ENCODE peak calls at places on chromosomes 5 and 9, in five cellular contexts. V, P, C, Y and S are unnamed samples.

GRCh38 chr9:91245432-91246313 is 116.0 kb downstream of the AUH start:
- DNase-seq in V (no peak), P (no peak), C (no peak), Y (no peak), S (no peak)

GRCh38 chr5:179623906-179624741 is 653 bp upstream of the HNRNPH1 start:
- DNase-seq in V (peak; percentile 88), P (no peak), C (peak; percentile 44), Y (peak; percentile 99), S (peak; percentile 92)

GRCh38 chr9:135086597-135087488 is 625 bp upstream of the OLFM1 start:
- DNase-seq in V (no peak), P (no peak), C (no peak), Y (no peak), S (no peak)

GRCh38 chr9:14893280-14893679 is 16.9 kb downstream of the FREM1 start:
- DNase-seq in V (no peak), P (no peak), C (no peak), Y (no peak), S (no peak)

GRCh38 chr5:79200573-79201183 is 35.3 kb upstream of the JMY start:
- DNase-seq in V (peak; percentile 13), P (peak; percentile 77), C (no peak), Y (peak; percentile 65), S (peak; percentile 17)

GRCh38 chr5:174329738-174330137 is 284.2 kb downstream of the NSG2 start:
- DNase-seq in V (no peak), P (no peak), C (no peak), Y (no peak), S (no peak)

GRCh38 chr5:174454890-174455289 is 269.5 kb upstream of the MSX2 start:
- DNase-seq in V (no peak), P (no peak), C (no peak), Y (no peak), S (no peak)

GRCh38 chr5:85049020-85049419 is 664.3 kb upstream of the EDIL3 start:
- DNase-seq in V (peak; percentile 55), P (no peak), C (no peak), Y (no peak), S (peak; percentile 1)

GRCh38 chr5:113181409-113181808 is 204.8 kb downstream of the DCP2 start:
- DNase-seq in V (no peak), P (no peak), C (no peak), Y (no peak), S (no peak)

GRCh38 chr9:129495422-129496186 is 125.3 kb downstream of the C9orf50 start:
- DNase-seq in V (peak; percentile 95), P (peak; percentile 62), C (peak; percentile 73), Y (peak; percentile 99), S (peak; percentile 100)

GRCh38 chr9:137276757-137277328 is 683 bp upstream of the TOR4A start:
- DNase-seq in V (peak; percentile 58), P (no peak), C (no peak), Y (peak; percentile 97), S (peak; percentile 91)

GRCh38 chr9:36849943-36850342 is 184.1 kb downstream of the PAX5 start:
- DNase-seq in V (no peak), P (no peak), C (no peak), Y (no peak), S (no peak)

GRCh38 chr9:96051423-96051822 is 175.9 kb downstream of the ERCC6L2 start:
- DNase-seq in V (no peak), P (no peak), C (no peak), Y (no peak), S (no peak)

GRCh38 chr5:133827001-133827400 is 141.4 kb downstream of the C5orf15 start:
- DNase-seq in V (no peak), P (no peak), C (no peak), Y (no peak), S (no peak)

GRCh38 chr9:29044959-29045358 is 1471.7 kb upstream of the C9orf72 start:
- DNase-seq in V (no peak), P (no peak), C (no peak), Y (no peak), S (no peak)

GRCh38 chr9:33682551-33682950 is 112.8 kb upstream of the PRSS3 start:
- DNase-seq in V (no peak), P (no peak), C (no peak), Y (no peak), S (no peak)
- H3K27me3 ChIP-seq in V (peaks cover 9% of the 10 kb centered on the region), P (no peaks in the 10 kb centered on the region), C (peaks cover 7% of the 10 kb centered on the region), Y (peaks cover 53% of the 10 kb centered on the region), S (no peaks in the 10 kb centered on the region)

DNA sequence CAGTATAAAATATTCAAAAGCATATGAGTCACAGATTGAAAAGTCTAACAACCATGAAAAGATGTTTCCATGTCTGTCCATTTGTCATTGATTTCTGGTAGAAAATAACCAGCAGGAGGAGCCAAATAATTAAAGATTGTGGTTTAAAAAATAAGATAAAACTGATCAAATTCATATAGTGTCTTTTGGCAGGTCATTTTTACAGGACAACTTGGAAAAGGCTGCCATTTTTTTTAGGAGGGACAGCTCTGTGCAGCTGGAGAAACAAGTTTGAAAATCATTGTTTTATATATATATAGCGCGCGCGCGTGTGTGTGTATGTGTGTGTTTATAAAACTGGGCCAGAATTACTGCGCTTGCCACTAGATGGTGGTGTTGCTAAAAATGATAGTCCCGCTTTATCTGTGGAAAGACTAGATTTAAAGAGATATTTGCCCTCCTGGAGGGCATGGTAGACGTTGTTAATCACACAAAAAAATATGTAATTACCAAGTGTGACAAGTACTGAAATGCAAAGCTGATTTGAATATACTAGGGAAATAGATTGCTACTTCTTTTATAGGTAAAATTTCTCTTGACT is 1.3 kb upstream of the TRMO start:
- DNase-seq in V (peak; percentile 79), P (peak; percentile 83), C (peak; percentile 78), Y (no peak), S (peak; percentile 61)
- H3K4me3 ChIP-seq in V (no peak overlapping the region), P (peak overlapping the region; percentile 6), C (peak overlapping the region; percentile 88), Y (peak overlapping the region; percentile 44), S (no peak overlapping the region)

GRCh38 chr9:131490514-131490913 is 12.2 kb upstream of the POMT1 start:
- DNase-seq in V (no peak), P (no peak), C (no peak), Y (no peak), S (no peak)

GRCh38 chr9:131494296-131494870 is 8.3 kb upstream of the POMT1 start:
- DNase-seq in V (no peak), P (no peak), C (no peak), Y (no peak), S (no peak)

GRCh38 chr9:131487621-131488031 is 15.1 kb upstream of the POMT1 start:
- DNase-seq in V (no peak), P (no peak), C (no peak), Y (peak; percentile 79), S (no peak)

GRCh38 chr9:131492070-131492469 is 10.6 kb upstream of the POMT1 start:
- DNase-seq in V (no peak), P (no peak), C (no peak), Y (no peak), S (no peak)

GRCh38 chr9:131491001-131491710 is 11.6 kb upstream of the POMT1 start:
- DNase-seq in V (no peak), P (no peak), C (no peak), Y (no peak), S (no peak)
- H3K36me3 ChIP-seq in V (peaks cover 6% of the 10 kb centered on the region), P (peaks cover 100% of the 10 kb centered on the region), C (peaks cover 100% of the 10 kb centered on the region), Y (peaks cover 98% of the 10 kb centered on the region), S (peaks cover 83% of the 10 kb centered on the region)

GRCh38 chr9:4826417-4827166 is 33.8 kb downstream of the RCL1 start:
- DNase-seq in V (no peak), P (no peak), C (no peak), Y (no peak), S (no peak)

GRCh38 chr9:4827224-4827623 is 34.5 kb downstream of the RCL1 start:
- DNase-seq in V (no peak), P (no peak), C (no peak), Y (no peak), S (no peak)

GRCh38 chr9:4821133-4821532 is 28.4 kb downstream of the RCL1 start:
- DNase-seq in V (no peak), P (no peak), C (no peak), Y (no peak), S (no peak)

GRCh38 chr9:4820172-4820571 is 27.4 kb downstream of the RCL1 start:
- DNase-seq in V (no peak), P (no peak), C (no peak), Y (no peak), S (no peak)

DNA sequence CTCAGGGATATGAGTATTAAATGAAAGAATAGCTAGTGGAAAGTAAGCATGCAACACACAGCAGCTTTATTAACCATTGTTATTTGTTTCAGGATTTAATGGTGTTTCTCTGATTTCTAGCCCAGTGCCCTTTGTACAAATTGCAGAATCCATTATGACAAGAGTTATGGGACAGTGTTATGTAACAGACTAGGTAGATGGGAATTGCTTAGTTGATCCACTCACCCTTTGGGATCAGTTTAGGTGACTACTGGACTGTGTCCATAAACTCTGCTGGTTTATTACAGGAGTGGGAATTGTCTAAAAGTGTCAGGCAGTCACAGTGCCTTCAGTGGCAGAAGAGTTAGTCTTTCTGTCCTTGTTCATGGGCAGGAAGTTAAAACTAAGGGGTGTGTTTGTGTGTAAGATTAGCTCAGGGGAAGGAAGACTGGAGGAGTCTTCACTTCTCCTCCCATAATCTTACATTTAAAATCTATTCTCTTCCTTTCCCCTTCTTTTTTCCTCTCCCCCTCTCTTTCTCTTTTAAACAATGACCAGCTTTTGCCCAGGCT is 29.3 kb downstream of the RCL1 start:
- DNase-seq in V (no peak), P (no peak), C (no peak), Y (no peak), S (no peak)
- H3K27me3 ChIP-seq in V (no peaks in the 10 kb centered on the region), P (no peaks in the 10 kb centered on the region), C (no peaks in the 10 kb centered on the region), Y (no peaks in the 10 kb centered on the region), S (no peaks in the 10 kb centered on the region)

GRCh38 chr9:16870606-16871357 is at the start of gene BNC2:
- DNase-seq in V (peak; percentile 84), P (peak; percentile 60), C (no peak), Y (peak; percentile 89), S (peak; percentile 93)
- H3K4me3 ChIP-seq in V (peak within 1 kb of the TSS; percentile 88), P (peak within 1 kb of the TSS; percentile 51), C (no peak within 1 kb of the TSS), Y (peak within 1 kb of the TSS; percentile 89), S (peak within 1 kb of the TSS; percentile 75)

GRCh38 chr9:108207611-108208051 is 648.2 kb downstream of the ACTL7B start:
- DNase-seq in V (no peak), P (peak; percentile 53), C (no peak), Y (no peak), S (no peak)
- H3K36me3 ChIP-seq in V (no peaks in the 10 kb centered on the region), P (no peaks in the 10 kb centered on the region), C (no peaks in the 10 kb centered on the region), Y (no peaks in the 10 kb centered on the region), S (no peaks in the 10 kb centered on the region)

GRCh38 chr9:114202396-114202795 is 47.1 kb downstream of the COL27A1 start:
- DNase-seq in V (no peak), P (no peak), C (no peak), Y (peak; percentile 67), S (no peak)
- H3K27me3 ChIP-seq in V (no peaks in the 10 kb centered on the region), P (no peaks in the 10 kb centered on the region), C (no peaks in the 10 kb centered on the region), Y (no peaks in the 10 kb centered on the region), S (no peaks in the 10 kb centered on the region)

DNA sequence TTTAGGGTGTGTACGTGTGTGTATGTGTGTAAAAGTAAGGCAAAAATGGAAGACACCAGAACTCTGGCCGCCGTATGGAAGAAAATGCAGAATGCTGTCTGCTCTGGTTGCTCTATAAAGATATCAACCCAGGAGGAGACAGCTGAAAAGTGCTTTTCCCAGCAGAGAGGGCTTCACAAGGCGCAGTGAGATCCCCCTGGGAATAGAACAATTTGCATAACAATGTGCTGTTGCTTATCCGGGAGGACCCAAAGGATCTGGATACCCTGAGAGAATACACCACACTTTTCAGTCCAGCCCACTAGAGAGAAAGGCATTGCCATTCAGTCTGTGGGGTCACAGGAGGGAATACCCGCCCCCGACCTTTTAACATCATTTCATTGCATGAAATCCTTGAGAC is 230.6 kb downstream of the EBF1 start:
- DNase-seq in V (peak; percentile 82), P (peak; percentile 72), C (no peak), Y (no peak), S (peak; percentile 36)
- H3K4me3 ChIP-seq in V (no peak overlapping the region), P (no peak overlapping the region), C (no peak overlapping the region), Y (no peak overlapping the region), S (no peak overlapping the region)